ENCODE peak calls at places on chromosomes 7 and 10, in eight cellular contexts. One of them, this sample, is unnamed.

GRCh38 chr7:50356212-50356944 is 51.9 kb downstream of the IKZF1 start:
- DNase-seq in aorta: peak; percentile 79
- DNase-seq in K562: peak; percentile 69
- DNase-seq in osteoblast: no peak
- DNase-seq in mammary epithelial cell: no peak
- DNase-seq in IMR-90: no peak
- DNase-seq in tibial nerve: no peak
- DNase-seq in A549: no peak
- DNase-seq in this sample: no peak

GRCh38 chr7:97973206-97973658 is 16.8 kb downstream of the OCM2 start:
- DNase-seq in aorta: no peak
- DNase-seq in K562: peak; percentile 24
- DNase-seq in osteoblast: no peak
- DNase-seq in mammary epithelial cell: no peak
- DNase-seq in IMR-90: no peak
- DNase-seq in tibial nerve: no peak
- DNase-seq in A549: peak; percentile 29
- DNase-seq in this sample: no peak

GRCh38 chr7:139047970-139048369 is 12.1 kb upstream of the ZC3HAV1L start:
- DNase-seq in aorta: no peak
- DNase-seq in K562: no peak
- DNase-seq in osteoblast: no peak
- DNase-seq in mammary epithelial cell: no peak
- DNase-seq in IMR-90: no peak
- DNase-seq in tibial nerve: no peak
- DNase-seq in A549: no peak
- DNase-seq in this sample: no peak

GRCh38 chr7:69880848-69881247 is 282.6 kb downstream of the AUTS2 start:
- DNase-seq in aorta: no peak
- DNase-seq in K562: no peak
- DNase-seq in osteoblast: no peak
- DNase-seq in mammary epithelial cell: no peak
- DNase-seq in IMR-90: no peak
- DNase-seq in tibial nerve: no peak
- DNase-seq in A549: no peak
- DNase-seq in this sample: no peak

GRCh38 chr7:47465191-47465590 is 116.7 kb downstream of the TNS3 start:
- DNase-seq in aorta: no peak
- DNase-seq in K562: no peak
- DNase-seq in osteoblast: no peak
- DNase-seq in mammary epithelial cell: no peak
- DNase-seq in IMR-90: peak; percentile 56
- DNase-seq in tibial nerve: no peak
- DNase-seq in A549: no peak
- DNase-seq in this sample: no peak

GRCh38 chr7:26813426-26813825 is 51.0 kb downstream of the SKAP2 start:
- DNase-seq in aorta: no peak
- DNase-seq in K562: no peak
- DNase-seq in osteoblast: no peak
- DNase-seq in mammary epithelial cell: no peak
- DNase-seq in IMR-90: peak; percentile 80
- DNase-seq in tibial nerve: no peak
- DNase-seq in A549: peak; percentile 62
- DNase-seq in this sample: no peak

GRCh38 chr10:75179657-75180177 is 30.9 kb upstream of the VDAC2 start:
- DNase-seq in aorta: no peak
- DNase-seq in K562: no peak
- DNase-seq in osteoblast: no peak
- DNase-seq in mammary epithelial cell: no peak
- DNase-seq in IMR-90: peak; percentile 49
- DNase-seq in tibial nerve: no peak
- DNase-seq in A549: no peak
- DNase-seq in this sample: no peak

GRCh38 chr7:16801579-16801978 is 3.2 kb downstream of the AGR2 start:
- DNase-seq in aorta: no peak
- DNase-seq in K562: no peak
- DNase-seq in osteoblast: no peak
- DNase-seq in mammary epithelial cell: no peak
- DNase-seq in IMR-90: no peak
- DNase-seq in tibial nerve: no peak
- DNase-seq in A549: no peak
- DNase-seq in this sample: no peak

GRCh38 chr7:47601119-47601880 is 19.4 kb upstream of the TNS3 start:
- DNase-seq in aorta: no peak
- DNase-seq in K562: no peak
- DNase-seq in osteoblast: no peak
- DNase-seq in mammary epithelial cell: peak; percentile 96
- DNase-seq in IMR-90: peak; percentile 96
- DNase-seq in tibial nerve: no peak
- DNase-seq in A549: peak; percentile 93
- DNase-seq in this sample: peak; percentile 75

GRCh38 chr7:134395604-134396003 is 63.3 kb downstream of the AKR1B1 start:
- DNase-seq in aorta: no peak
- DNase-seq in K562: no peak
- DNase-seq in osteoblast: no peak
- DNase-seq in mammary epithelial cell: no peak
- DNase-seq in IMR-90: no peak
- DNase-seq in tibial nerve: no peak
- DNase-seq in A549: no peak
- DNase-seq in this sample: no peak

GRCh38 chr7:76220185-76221057 is 18.7 kb downstream of the SRRM3 start:
- DNase-seq in aorta: no peak
- DNase-seq in K562: peak; percentile 46
- DNase-seq in osteoblast: peak; percentile 88
- DNase-seq in mammary epithelial cell: peak; percentile 24
- DNase-seq in IMR-90: peak; percentile 30
- DNase-seq in tibial nerve: no peak
- DNase-seq in A549: peak; percentile 73
- DNase-seq in this sample: peak; percentile 58

GRCh38 chr7:54802114-54802513 is 43.1 kb upstream of the SEC61G start:
- DNase-seq in aorta: no peak
- DNase-seq in K562: no peak
- DNase-seq in osteoblast: no peak
- DNase-seq in mammary epithelial cell: no peak
- DNase-seq in IMR-90: no peak
- DNase-seq in tibial nerve: no peak
- DNase-seq in A549: no peak
- DNase-seq in this sample: no peak

GRCh38 chr10:101829561-101830315 is 11.5 kb upstream of the OGA start:
- DNase-seq in aorta: no peak
- DNase-seq in K562: peak; percentile 86
- DNase-seq in osteoblast: peak; percentile 85
- DNase-seq in mammary epithelial cell: no peak
- DNase-seq in IMR-90: no peak
- DNase-seq in tibial nerve: peak; percentile 39
- DNase-seq in A549: no peak
- DNase-seq in this sample: no peak

GRCh38 chr7:1514993-1515392 is 10.8 kb upstream of the INTS1 start:
- DNase-seq in aorta: peak; percentile 44
- DNase-seq in K562: no peak
- DNase-seq in osteoblast: no peak
- DNase-seq in mammary epithelial cell: no peak
- DNase-seq in IMR-90: no peak
- DNase-seq in tibial nerve: no peak
- DNase-seq in A549: peak; percentile 70
- DNase-seq in this sample: no peak

GRCh38 chr7:99140813-99141212 is 3.1 kb downstream of the SMURF1 start:
- DNase-seq in aorta: no peak
- DNase-seq in K562: no peak
- DNase-seq in osteoblast: no peak
- DNase-seq in mammary epithelial cell: no peak
- DNase-seq in IMR-90: no peak
- DNase-seq in tibial nerve: no peak
- DNase-seq in A549: no peak
- DNase-seq in this sample: no peak
- H3K4me3 ChIP-seq in aorta: peak overlapping the region; percentile 77
- H3K4me3 ChIP-seq in K562: no peak overlapping the region
- H3K4me3 ChIP-seq in osteoblast: peak overlapping the region; percentile 89
- H3K4me3 ChIP-seq in mammary epithelial cell: peak overlapping the region; percentile 67
- H3K4me3 ChIP-seq in IMR-90: no peak overlapping the region
- H3K4me3 ChIP-seq in tibial nerve: no peak overlapping the region
- H3K4me3 ChIP-seq in A549: peak overlapping the region; percentile 96
- H3K4me3 ChIP-seq in this sample: no peak overlapping the region

DNA sequence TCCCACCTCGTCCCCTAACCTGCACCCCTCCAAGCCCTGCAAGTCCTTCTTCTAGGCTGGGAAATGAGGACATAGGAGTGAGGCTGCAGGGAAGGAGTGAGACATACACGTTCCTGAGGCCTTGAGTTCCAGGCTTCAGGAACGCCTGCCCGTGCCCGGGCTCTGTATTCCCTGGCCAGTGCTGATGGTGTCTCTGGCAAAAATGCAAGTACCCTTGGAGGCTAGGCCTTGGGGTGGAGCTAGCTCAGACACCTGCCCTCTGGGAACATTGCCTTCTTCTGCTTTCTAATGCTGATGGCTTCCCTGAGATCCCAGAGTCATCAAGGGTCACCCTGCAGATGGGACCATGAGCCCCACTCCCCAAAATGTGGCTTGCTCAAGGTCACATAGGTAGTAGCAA is 76.0 kb downstream of the GRK5 start:
- DNase-seq in aorta: no peak
- DNase-seq in K562: no peak
- DNase-seq in osteoblast: no peak
- DNase-seq in mammary epithelial cell: no peak
- DNase-seq in IMR-90: no peak
- DNase-seq in tibial nerve: no peak
- DNase-seq in A549: no peak
- DNase-seq in this sample: no peak
- H3K4me1 ChIP-seq in aorta: peaks cover 10% of the 10 kb centered on the region
- H3K4me1 ChIP-seq in K562: peaks cover 5% of the 10 kb centered on the region
- H3K4me1 ChIP-seq in osteoblast: peaks cover 10% of the 10 kb centered on the region
- H3K4me1 ChIP-seq in mammary epithelial cell: no peaks in the 10 kb centered on the region
- H3K4me1 ChIP-seq in IMR-90: peaks cover 43% of the 10 kb centered on the region
- H3K4me1 ChIP-seq in tibial nerve: peaks cover 51% of the 10 kb centered on the region
- H3K4me1 ChIP-seq in A549: peaks cover 13% of the 10 kb centered on the region
- H3K4me1 ChIP-seq in this sample: peaks cover 8% of the 10 kb centered on the region

DNA sequence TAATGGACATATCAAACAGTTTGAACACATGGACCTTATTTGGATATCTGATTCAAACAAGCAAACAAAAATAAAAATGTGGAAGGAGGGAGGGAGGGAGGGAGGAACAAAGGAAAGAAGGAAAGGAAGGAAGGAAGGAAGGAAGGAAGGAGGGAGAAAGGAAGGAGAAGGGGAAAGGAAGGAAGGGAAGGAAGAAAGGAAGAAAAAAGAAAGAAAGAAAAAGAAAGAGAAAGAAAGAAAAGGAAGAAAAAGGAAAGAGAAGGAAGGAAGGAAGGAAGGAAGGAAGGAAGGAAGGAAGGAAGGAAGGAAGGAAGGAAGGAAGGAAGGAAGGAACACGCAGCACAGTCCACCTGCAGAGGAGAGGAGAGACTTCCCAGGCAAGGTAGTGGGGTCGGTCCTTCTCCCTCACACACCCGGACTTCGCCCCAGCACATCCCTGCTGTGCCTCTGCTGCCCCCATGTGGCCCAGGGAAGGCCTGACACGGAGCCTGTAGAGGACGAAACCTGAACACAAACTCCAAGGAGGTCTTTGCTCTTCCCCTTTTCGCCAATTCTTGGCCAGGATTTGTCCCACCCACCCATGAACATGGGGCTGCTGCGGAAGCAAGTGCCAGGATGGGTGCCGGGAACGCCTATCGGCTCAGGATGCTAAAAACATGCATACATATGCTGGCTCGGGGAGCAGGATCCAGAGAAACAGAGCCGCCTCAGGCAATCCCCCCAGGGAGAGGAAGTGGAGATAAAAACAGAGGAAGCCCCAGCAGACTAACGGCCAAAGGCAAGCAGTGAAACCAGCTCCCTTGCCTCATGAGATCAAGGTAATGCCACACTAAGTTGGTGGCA is 52.3 kb upstream of the DGKI start:
- DNase-seq in aorta: peak; percentile 89
- DNase-seq in K562: peak; percentile 91
- DNase-seq in osteoblast: peak; percentile 73
- DNase-seq in mammary epithelial cell: peak; percentile 44
- DNase-seq in IMR-90: peak; percentile 66
- DNase-seq in tibial nerve: peak; percentile 73
- DNase-seq in A549: peak; percentile 66
- DNase-seq in this sample: peak; percentile 60
- H3K4me3 ChIP-seq in aorta: no peak overlapping the region
- H3K4me3 ChIP-seq in K562: no peak overlapping the region
- H3K4me3 ChIP-seq in osteoblast: no peak overlapping the region
- H3K4me3 ChIP-seq in mammary epithelial cell: no peak overlapping the region
- H3K4me3 ChIP-seq in IMR-90: no peak overlapping the region
- H3K4me3 ChIP-seq in tibial nerve: no peak overlapping the region
- H3K4me3 ChIP-seq in A549: no peak overlapping the region
- H3K4me3 ChIP-seq in this sample: no peak overlapping the region

GRCh38 chr7:74119831-74120230 is 36.2 kb downstream of the LIMK1 start:
- DNase-seq in aorta: no peak
- DNase-seq in K562: no peak
- DNase-seq in osteoblast: no peak
- DNase-seq in mammary epithelial cell: no peak
- DNase-seq in IMR-90: no peak
- DNase-seq in tibial nerve: no peak
- DNase-seq in A549: no peak
- DNase-seq in this sample: no peak
- H3K4me1 ChIP-seq in aorta: no peaks in the 10 kb centered on the region
- H3K4me1 ChIP-seq in K562: peaks cover 12% of the 10 kb centered on the region
- H3K4me1 ChIP-seq in osteoblast: no peaks in the 10 kb centered on the region
- H3K4me1 ChIP-seq in mammary epithelial cell: no peaks in the 10 kb centered on the region
- H3K4me1 ChIP-seq in IMR-90: no peaks in the 10 kb centered on the region
- H3K4me1 ChIP-seq in tibial nerve: no peaks in the 10 kb centered on the region
- H3K4me1 ChIP-seq in A549: no peaks in the 10 kb centered on the region
- H3K4me1 ChIP-seq in this sample: no peaks in the 10 kb centered on the region

GRCh38 chr7:87128883-87129282 is 23.4 kb upstream of the DMTF1 start:
- DNase-seq in aorta: no peak
- DNase-seq in K562: no peak
- DNase-seq in osteoblast: no peak
- DNase-seq in mammary epithelial cell: no peak
- DNase-seq in IMR-90: no peak
- DNase-seq in tibial nerve: no peak
- DNase-seq in A549: no peak
- DNase-seq in this sample: no peak

GRCh38 chr7:87131806-87132205 is 20.4 kb upstream of the DMTF1 start:
- DNase-seq in aorta: no peak
- DNase-seq in K562: no peak
- DNase-seq in osteoblast: no peak
- DNase-seq in mammary epithelial cell: no peak
- DNase-seq in IMR-90: no peak
- DNase-seq in tibial nerve: no peak
- DNase-seq in A549: no peak
- DNase-seq in this sample: no peak

GRCh38 chr7:87129332-87129731 is 22.9 kb upstream of the DMTF1 start:
- DNase-seq in aorta: no peak
- DNase-seq in K562: no peak
- DNase-seq in osteoblast: no peak
- DNase-seq in mammary epithelial cell: no peak
- DNase-seq in IMR-90: no peak
- DNase-seq in tibial nerve: no peak
- DNase-seq in A549: no peak
- DNase-seq in this sample: no peak

GRCh38 chr7:87127019-87127418 is 25.2 kb upstream of the DMTF1 start:
- DNase-seq in aorta: no peak
- DNase-seq in K562: no peak
- DNase-seq in osteoblast: no peak
- DNase-seq in mammary epithelial cell: no peak
- DNase-seq in IMR-90: no peak
- DNase-seq in tibial nerve: no peak
- DNase-seq in A549: no peak
- DNase-seq in this sample: no peak

GRCh38 chr7:87129836-87130235 is 22.4 kb upstream of the DMTF1 start:
- DNase-seq in aorta: no peak
- DNase-seq in K562: no peak
- DNase-seq in osteoblast: no peak
- DNase-seq in mammary epithelial cell: no peak
- DNase-seq in IMR-90: no peak
- DNase-seq in tibial nerve: no peak
- DNase-seq in A549: no peak
- DNase-seq in this sample: no peak
- H3K4me3 ChIP-seq in aorta: no peak overlapping the region
- H3K4me3 ChIP-seq in K562: no peak overlapping the region
- H3K4me3 ChIP-seq in osteoblast: no peak overlapping the region
- H3K4me3 ChIP-seq in mammary epithelial cell: no peak overlapping the region
- H3K4me3 ChIP-seq in IMR-90: no peak overlapping the region
- H3K4me3 ChIP-seq in tibial nerve: no peak overlapping the region
- H3K4me3 ChIP-seq in A549: no peak overlapping the region
- H3K4me3 ChIP-seq in this sample: no peak overlapping the region

This sample was measured in SJSA1.